ENCODE peak calls at places on chromosomes 1 and 21, in ten cellular contexts. H is heart right ventricle; Q is AG04450; Z is A549; F is gastrocnemius medialis; B is keratinocyte; W is HAP-1; N is mucosa of descending colon; L is fibroblast of lung; T is CD8-positive, alpha-beta T cell. C is an unnamed sample. For H3K9me3, the result is how much of the 10 kb centered on the place peaks cover.

GRCh38 chr1:26138974-26139558 is 19.8 kb upstream of the FAM110D start:
- DNase-seq in H (no peak), Q (no peak), Z (no peak), F (no peak), B (no peak), W (no peak), N (no peak), L (no peak), T (no peak), C (no peak)

GRCh38 chr1:31227891-31228290 is 11.8 kb downstream of the NKAIN1 start:
- DNase-seq in H (no peak), Q (no peak), Z (no peak), F (no peak), B (no peak), W (peak), N (no peak), L (peak), T (no peak), C (no peak)

GRCh38 chr21:42083361-42083690 is 12.2 kb downstream of the UMODL1 start:
- DNase-seq in H (no peak), Q (no peak), Z (no peak), F (no peak), B (no peak), W (no peak), N (no peak), L (no peak), T (no peak), C (no peak)

GRCh38 chr1:226974544-226975258 is 34.6 kb downstream of the COQ8A start:
- DNase-seq in H (no peak), Q (no peak), Z (no peak), F (peak), B (no peak), W (no peak), N (no peak), L (no peak), T (no peak), C (peak)

GRCh38 chr1:158145173-158145719 is 35.4 kb upstream of the CD1D start:
- DNase-seq in H (peak), Q (no peak), Z (peak), F (no peak), B (no peak), W (no peak), N (no peak), L (peak), T (no peak), C (peak)

GRCh38 chr1:165928075-165928731 is 100.8 kb downstream of the UCK2 start:
- DNase-seq in H (peak), Q (peak), Z (peak), F (peak), B (peak), W (peak), N (peak), L (peak), T (no peak), C (no peak)

GRCh38 chr1:11281518-11282331 is 8.7 kb downstream of the UBIAD1 start:
- DNase-seq in H (no peak), Q (peak), Z (no peak), F (no peak), B (no peak), W (no peak), N (no peak), L (peak), T (no peak), C (no peak)

GRCh38 chr1:70499695-70500094 is 88.6 kb downstream of the CTH start:
- DNase-seq in H (no peak), Q (no peak), Z (no peak), F (no peak), B (no peak), W (no peak), N (no peak), L (no peak), T (no peak), C (no peak)

GRCh38 chr1:222916067-222916466 is 101.2 kb downstream of the DISP1 start:
- DNase-seq in H (no peak), Q (no peak), Z (no peak), F (no peak), B (no peak), W (no peak), N (peak), L (no peak), T (no peak), C (no peak)

GRCh38 chr21:43289966-43290365 is 121.2 kb downstream of the CRYAA start:
- DNase-seq in H (no peak), Q (no peak), Z (no peak), F (no peak), B (no peak), W (no peak), N (no peak), L (no peak), T (no peak), C (peak)

GRCh38 chr21:15967661-15968060 is 237.9 kb downstream of the USP25 start:
- DNase-seq in H (no peak), Q (no peak), Z (no peak), F (no peak), B (no peak), W (no peak), N (no peak), L (peak), T (no peak), C (no peak)

GRCh38 chr1:91020967-91021685 is 709 bp downstream of the ZNF644 start:
- DNase-seq in H (peak), Q (peak), Z (peak), F (peak), B (peak), W (peak), N (peak), L (peak), T (peak), C (peak)

GRCh38 chr1:84504580-84505021 is 1.6 kb upstream of the SPATA1 start:
- DNase-seq in H (no peak), Q (peak), Z (peak), F (no peak), B (no peak), W (no peak), N (no peak), L (peak), T (no peak), C (no peak)

GRCh38 chr1:36321119-36321951 is 2.1 kb downstream of the EVA1B start:
- DNase-seq in H (peak), Q (peak), Z (peak), F (peak), B (no peak), W (no peak), N (peak), L (peak), T (no peak), C (no peak)

GRCh38 chr1:107782192-107782845 is 182.7 kb downstream of the VAV3 start:
- DNase-seq in H (peak), Q (peak), Z (peak), F (no peak), B (no peak), W (peak), N (peak), L (peak), T (no peak), C (no peak)

GRCh38 chr1:154571964-154572288 is 4.3 kb downstream of the CHRNB2 start:
- DNase-seq in H (no peak), Q (no peak), Z (no peak), F (no peak), B (no peak), W (no peak), N (no peak), L (no peak), T (no peak), C (no peak)

GRCh38 chr1:2957329-2957728 is 63.9 kb upstream of the ACTRT2 start:
- DNase-seq in H (no peak), Q (no peak), Z (no peak), F (no peak), B (no peak), W (no peak), N (no peak), L (no peak), T (no peak), C (no peak)
- H3K9me3 ChIP-seq in H (half or more), Q (half or more), Z (under half), F (under half), B (under half), W (under half), N (under half), L (under half), T (under half), C (under half)

GRCh38 chr1:77446841-77447555 is 165.2 kb downstream of the AK5 start:
- DNase-seq in H (no peak), Q (no peak), Z (no peak), F (no peak), B (no peak), W (no peak), N (no peak), L (no peak), T (no peak), C (no peak)

GRCh38 chr1:77447669-77448068 is 165.8 kb downstream of the AK5 start:
- DNase-seq in H (no peak), Q (no peak), Z (peak), F (no peak), B (no peak), W (no peak), N (no peak), L (no peak), T (no peak), C (no peak)
- H3K4me3 ChIP-seq in H (no peak), Q (no peak), Z (no peak), F (no peak), B (no peak), W (no peak), N (no peak), L (no peak), T (no peak), C (no peak)

GRCh38 chr1:167322483-167322882 is 101.8 kb downstream of the POU2F1 start:
- DNase-seq in H (no peak), Q (no peak), Z (no peak), F (no peak), B (no peak), W (no peak), N (no peak), L (no peak), T (no peak), C (no peak)

GRCh38 chr1:167312871-167313270 is 92.2 kb downstream of the POU2F1 start:
- DNase-seq in H (no peak), Q (no peak), Z (no peak), F (no peak), B (no peak), W (no peak), N (no peak), L (no peak), T (no peak), C (no peak)

DNA sequence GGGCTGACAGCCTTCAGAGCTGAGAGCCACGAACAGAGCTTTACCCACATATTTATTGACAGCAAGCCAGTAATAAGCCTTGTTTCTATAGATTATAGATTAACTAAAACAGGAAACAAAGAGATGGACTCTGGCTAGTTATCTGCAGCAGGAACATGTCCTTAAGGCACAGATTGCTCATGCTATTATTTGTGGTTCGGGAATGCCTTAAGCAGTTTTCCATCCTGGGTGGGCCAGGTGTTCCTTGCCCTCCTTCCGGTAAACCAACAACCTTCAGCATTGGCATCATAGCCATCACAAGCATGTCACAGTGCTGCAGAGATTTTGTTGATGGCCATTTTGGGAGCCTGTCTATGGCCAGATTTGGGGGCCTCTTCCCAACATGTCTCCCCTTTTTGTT is 96.8 kb downstream of the POU2F1 start:
- DNase-seq in H (no peak), Q (no peak), Z (no peak), F (no peak), B (no peak), W (no peak), N (no peak), L (no peak), T (no peak), C (no peak)
- H3K9me3 ChIP-seq in H (half or more), Q (under half), Z (under half), F (under half), B (under half), W (under half), N (half or more), L (under half), T (under half), C (under half)

GRCh38 chr21:45822429-45823099 is 159.0 kb upstream of the COL6A1 start:
- DNase-seq in H (no peak), Q (no peak), Z (no peak), F (no peak), B (no peak), W (peak), N (no peak), L (no peak), T (no peak), C (no peak)

GRCh38 chr21:45821315-45822001 is 160.1 kb upstream of the COL6A1 start:
- DNase-seq in H (no peak), Q (no peak), Z (no peak), F (no peak), B (no peak), W (no peak), N (no peak), L (no peak), T (no peak), C (no peak)

GRCh38 chr21:45824546-45825208 is 156.9 kb upstream of the COL6A1 start:
- DNase-seq in H (no peak), Q (no peak), Z (no peak), F (no peak), B (no peak), W (peak), N (no peak), L (no peak), T (no peak), C (no peak)

GRCh38 chr21:45822002-45822397 is 159.6 kb upstream of the COL6A1 start:
- DNase-seq in H (no peak), Q (no peak), Z (no peak), F (no peak), B (no peak), W (no peak), N (no peak), L (no peak), T (no peak), C (no peak)

GRCh38 chr21:45823100-45823681 is 158.4 kb upstream of the COL6A1 start:
- DNase-seq in H (no peak), Q (no peak), Z (no peak), F (no peak), B (no peak), W (no peak), N (no peak), L (no peak), T (no peak), C (no peak)
- H3K4me3 ChIP-seq in H (no peak), Q (no peak), Z (no peak), F (no peak), B (no peak), W (no peak), N (no peak), L (no peak), T (no peak), C (no peak)

DNA sequence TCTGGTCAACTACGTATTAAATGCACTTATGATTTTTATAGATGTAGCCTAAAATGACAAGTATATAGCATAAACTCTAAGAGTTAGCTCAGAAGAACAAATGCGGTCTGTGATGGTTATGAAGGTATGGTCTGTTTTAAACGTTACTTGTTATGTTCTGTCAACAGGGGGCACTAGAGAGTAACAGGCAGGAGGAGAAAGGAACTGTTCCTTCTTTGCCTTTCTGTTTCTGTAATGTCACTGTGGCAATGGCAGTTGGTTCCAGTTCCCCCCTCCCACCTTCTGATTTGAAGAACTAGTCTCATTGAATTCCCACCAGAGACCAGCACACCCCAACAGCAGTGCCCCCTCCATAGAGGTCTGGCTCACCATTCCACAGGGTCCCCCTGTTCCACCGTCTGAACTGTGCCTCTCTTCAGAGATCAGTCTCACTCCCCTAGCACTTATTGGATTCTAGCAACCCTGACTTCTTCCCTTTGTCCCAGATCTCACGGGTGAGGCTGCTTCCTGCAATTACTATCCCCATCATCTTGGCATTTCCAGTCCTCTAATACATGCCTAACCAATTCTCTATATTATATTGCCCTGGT is 14.0 kb downstream of the KRTAP24-1 start:
- DNase-seq in H (no peak), Q (no peak), Z (no peak), F (no peak), B (no peak), W (no peak), N (no peak), L (no peak), T (no peak), C (no peak)
- H3K9me3 ChIP-seq in H (under half), Q (under half), Z (under half), F (under half), B (under half), W (under half), N (under half), L (under half), T (under half), C (under half)

DNA sequence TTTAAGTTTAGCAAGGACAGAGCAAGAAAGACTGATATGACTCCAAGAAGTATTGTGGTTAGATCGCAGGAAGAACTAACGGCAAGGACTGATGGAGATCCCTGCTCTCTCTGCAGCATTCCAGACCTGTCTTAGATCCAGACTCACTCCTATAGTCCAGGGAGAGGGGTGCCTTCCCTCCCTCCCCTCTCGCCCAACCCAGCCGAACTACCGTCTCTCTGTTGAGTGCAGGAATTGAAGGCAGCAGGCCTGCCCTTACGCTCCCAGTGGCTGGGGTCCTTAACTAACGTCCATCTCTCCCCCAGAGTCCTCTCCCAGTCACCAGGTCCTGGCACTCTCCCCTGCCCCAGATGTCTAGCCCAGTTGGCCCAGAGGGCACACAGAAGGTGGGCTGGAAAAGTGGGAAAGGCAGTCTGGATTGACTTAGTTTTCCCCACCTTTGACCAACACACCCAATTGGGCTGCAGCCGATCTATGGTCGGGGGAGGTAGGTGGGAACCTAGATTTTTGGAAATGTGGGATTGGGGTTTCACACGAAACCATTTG is 1.1 kb downstream of the CRABP2 start:
- DNase-seq in H (no peak), Q (no peak), Z (no peak), F (no peak), B (no peak), W (no peak), N (no peak), L (no peak), T (no peak), C (no peak)
- H3K4me3 ChIP-seq in H (peak), Q (peak), Z (no peak), F (peak), B (no peak), W (no peak), N (no peak), L (peak), T (no peak), C (peak)

DNA sequence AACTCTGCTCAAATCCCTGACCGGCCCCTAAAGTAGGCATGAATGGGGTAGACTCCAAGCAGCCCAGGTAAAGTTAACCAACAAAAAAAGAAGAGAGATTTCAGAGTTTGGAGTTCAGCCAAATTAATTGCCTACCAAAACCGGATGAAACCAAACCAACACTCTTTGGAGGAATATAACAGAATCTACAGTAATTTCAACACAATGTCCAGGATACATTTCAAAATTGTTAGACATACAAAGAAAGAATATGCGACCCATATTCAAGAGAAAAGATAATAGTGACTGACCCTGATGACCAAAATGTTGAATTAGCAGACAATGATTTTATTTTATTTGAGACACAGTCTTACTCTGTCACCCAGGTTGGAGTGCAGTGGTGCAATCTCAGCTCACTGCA is 12.6 kb downstream of the IL22RA1 start:
- DNase-seq in H (no peak), Q (no peak), Z (no peak), F (no peak), B (no peak), W (no peak), N (no peak), L (no peak), T (no peak), C (no peak)
- H3K9me3 ChIP-seq in H (under half), Q (under half), Z (under half), F (under half), B (under half), W (under half), N (under half), L (under half), T (under half), C (under half)

GRCh38 chr1:197951617-197952175 is 34.5 kb downstream of the LHX9 start:
- DNase-seq in H (no peak), Q (no peak), Z (no peak), F (no peak), B (no peak), W (no peak), N (no peak), L (no peak), T (no peak), C (no peak)

GRCh38 chr1:197954718-197955418 is 37.7 kb downstream of the LHX9 start:
- DNase-seq in H (no peak), Q (no peak), Z (peak), F (no peak), B (no peak), W (no peak), N (no peak), L (no peak), T (no peak), C (peak)

GRCh38 chr1:197958438-197958837 is 41.3 kb downstream of the LHX9 start:
- DNase-seq in H (no peak), Q (no peak), Z (no peak), F (no peak), B (no peak), W (no peak), N (no peak), L (no peak), T (no peak), C (no peak)

GRCh38 chr1:197958861-197959260 is 41.7 kb downstream of the LHX9 start:
- DNase-seq in H (no peak), Q (no peak), Z (no peak), F (no peak), B (no peak), W (no peak), N (no peak), L (no peak), T (no peak), C (no peak)

GRCh38 chr1:197955486-197956394 is 38.6 kb downstream of the LHX9 start:
- DNase-seq in H (no peak), Q (peak), Z (no peak), F (no peak), B (no peak), W (no peak), N (no peak), L (peak), T (no peak), C (no peak)
- H3K4me3 ChIP-seq in H (no peak), Q (no peak), Z (no peak), F (no peak), B (no peak), W (no peak), N (no peak), L (no peak), T (no peak), C (no peak)

DNA sequence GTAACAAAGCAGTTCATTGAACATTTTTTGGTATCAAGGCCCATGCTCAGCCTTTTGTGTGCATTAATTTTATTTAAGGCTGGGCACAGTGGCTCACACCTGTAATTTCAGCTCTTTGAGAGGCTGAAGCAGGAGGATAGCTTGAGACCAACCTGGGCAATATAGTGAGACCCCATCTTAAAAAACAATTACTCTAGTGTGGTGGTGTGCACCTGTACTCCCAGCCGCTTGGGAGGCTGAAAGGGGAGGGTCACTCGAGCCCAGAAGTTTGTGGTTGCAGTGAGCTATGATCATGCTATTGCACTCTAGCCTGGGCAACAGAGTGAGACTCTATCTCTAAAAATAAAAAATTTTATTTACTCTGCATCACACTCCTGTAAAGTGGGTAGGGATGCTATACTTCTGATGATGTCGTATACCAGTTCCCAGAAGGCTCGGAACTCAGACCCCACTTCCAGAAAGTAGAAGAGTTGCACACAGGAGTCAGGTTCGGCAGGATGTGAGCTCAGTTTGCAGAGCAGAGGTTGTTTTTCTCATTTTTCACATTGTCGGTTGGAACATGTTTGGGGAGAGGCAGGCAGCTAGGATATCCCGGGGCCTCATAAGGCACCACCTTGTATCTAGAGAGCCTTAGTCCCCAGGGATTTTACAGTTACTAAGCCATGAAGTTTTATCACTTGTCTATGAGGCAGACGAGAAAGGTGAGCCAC is 144.6 kb downstream of the GALNT2 start:
- DNase-seq in H (no peak), Q (no peak), Z (no peak), F (no peak), B (no peak), W (no peak), N (no peak), L (no peak), T (no peak), C (peak)
- H3K9me3 ChIP-seq in H (under half), Q (under half), Z (under half), F (under half), B (under half), W (under half), N (under half), L (under half), T (under half), C (under half)